ENCODE peak calls at places on chromosomes 11 and 22, in nine cellular contexts. X, Y, E, D, T, Q, O, G and W are unnamed samples.

GRCh38 chr22:35846804-35847203 is 129.1 kb downstream of the APOL5 start:
- DNase-seq in Y (no peak), O (no peak), G (no peak), D (no peak), T (no peak), E (no peak), X (no peak), Q (no peak), W (no peak)

GRCh38 chr22:29481265-29482000 is 1.4 kb downstream of the NEFH start:
- DNase-seq in Y (no peak), G (peak), E (no peak), X (no peak), Q (no peak), D (peak), O (no peak), T (no peak), W (peak)

GRCh38 chr22:16562711-16563554 is 29.7 kb downstream of the CCT8L2 start:
- DNase-seq in Q (no peak), O (no peak), Y (no peak), T (no peak), X (no peak), D (no peak), E (no peak), G (no peak), W (no peak)

GRCh38 chr11:94885133-94885532 is 88.2 kb downstream of the CWC15 start:
- DNase-seq in Y (no peak), O (peak), Q (no peak), E (no peak), G (no peak), T (no peak), X (no peak), D (no peak), W (no peak)

GRCh38 chr11:46858920-46859531 is 12.9 kb upstream of the CKAP5 start:
- DNase-seq in Y (no peak), D (no peak), T (no peak), X (no peak), O (no peak), E (no peak), Q (no peak), G (no peak), W (no peak)

GRCh38 chr22:45876136-45877035 is 100.6 kb downstream of the WNT7B start:
- DNase-seq in O (no peak), Q (no peak), Y (no peak), D (peak), T (no peak), X (no peak), G (no peak), E (no peak), W (no peak)

GRCh38 chr22:44363214-44363979 is 50.6 kb upstream of the SHISAL1 start:
- DNase-seq in G (no peak), D (peak), O (peak), X (peak), Y (peak), T (no peak), Q (peak), E (peak), W (no peak)

GRCh38 chr11:113248702-113249490 is 65.5 kb upstream of the TTC12 start:
- DNase-seq in T (no peak), G (no peak), Y (no peak), X (no peak), O (no peak), Q (no peak), E (no peak), D (no peak), W (no peak)

GRCh38 chr11:92707173-92707619 is 262.3 kb upstream of the MTNR1B start:
- DNase-seq in Y (no peak), T (no peak), E (no peak), G (peak), X (no peak), D (no peak), Q (no peak), O (no peak), W (no peak)

GRCh38 chr11:94002226-94002625 is 18.9 kb upstream of the HEPHL1 start:
- DNase-seq in Q (peak), O (no peak), Y (no peak), X (no peak), G (no peak), E (no peak), T (no peak), D (no peak), W (no peak)

GRCh38 chr11:121420398-121420797 is 31.7 kb upstream of the SORL1 start:
- DNase-seq in Y (no peak), D (no peak), G (no peak), X (no peak), O (no peak), E (no peak), T (no peak), Q (no peak), W (no peak)

GRCh38 chr11:788009-788640 is 1.8 kb downstream of the CEND1 start:
- DNase-seq in T (no peak), Y (no peak), Q (no peak), X (no peak), E (no peak), O (no peak), D (no peak), G (no peak), W (no peak)
- TF ChIP-seq CTCF in T (no peak), Y (no peak), Q (peak), X (no peak), E (no peak), O (no peak), D (no peak), G (no peak), W (no peak)

DNA sequence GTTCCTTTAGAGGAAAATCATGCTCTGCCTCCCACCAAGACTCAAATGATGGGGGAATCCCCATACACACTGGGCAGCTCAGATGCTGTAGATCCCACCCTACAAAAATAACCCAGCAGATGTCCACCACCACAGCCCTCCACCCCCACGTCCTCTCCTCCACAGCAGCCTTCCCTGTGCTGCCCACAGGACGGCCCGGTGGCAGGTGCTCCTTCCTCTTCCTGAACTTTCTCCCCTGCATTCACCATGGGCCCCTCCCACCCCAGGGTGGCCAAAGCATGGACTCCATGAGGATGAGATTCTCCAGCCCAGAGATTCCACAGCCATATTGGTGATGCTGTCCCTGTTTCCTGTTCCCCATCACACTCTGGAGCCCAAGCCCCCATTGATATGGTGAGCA is 368.3 kb downstream of the CADM1 start:
- DNase-seq in X (no peak), O (no peak), G (no peak), T (no peak), D (no peak), Y (no peak), Q (no peak), E (no peak), W (no peak)
- TF ChIP-seq CTCF in X (no peak), O (no peak), G (no peak), T (no peak), D (no peak), Y (no peak), Q (no peak), E (no peak), W (no peak)

DNA sequence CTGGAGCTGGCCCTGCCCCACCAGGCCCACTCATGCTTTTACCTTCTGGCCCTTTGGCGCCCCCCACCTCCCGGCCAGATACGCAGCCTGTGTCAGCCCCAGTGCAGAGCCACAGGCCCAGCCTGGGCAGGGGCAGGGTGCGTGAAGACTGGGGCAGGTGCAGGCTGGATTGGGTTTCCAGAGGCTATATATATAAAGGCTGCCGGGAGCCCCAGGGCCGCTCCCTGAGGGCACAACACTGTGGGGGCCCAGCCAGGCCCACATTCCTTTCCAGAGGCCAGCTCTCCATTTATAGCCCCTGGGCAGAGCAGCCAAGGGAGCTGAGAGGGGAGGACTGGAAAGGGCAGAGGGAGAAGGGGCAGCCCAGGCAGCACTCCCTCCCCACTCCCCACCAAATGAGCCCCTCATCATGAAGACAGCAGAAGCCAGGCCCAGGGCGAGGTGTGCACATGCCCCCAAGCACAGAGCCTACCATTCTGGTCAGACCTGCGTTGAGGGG is 5.0 kb upstream of the MYOD1 start:
- DNase-seq in Q (no peak), G (no peak), T (no peak), E (no peak), O (no peak), Y (peak), D (no peak), X (no peak), W (peak)
- TF ChIP-seq CTCF in Q (no peak), G (peak), T (no peak), E (peak), O (no peak), Y (no peak), D (no peak), X (no peak), W (no peak)

GRCh38 chr11:87280143-87280542 is 242.4 kb downstream of the TMEM135 start:
- DNase-seq in E (no peak), O (no peak), D (no peak), G (no peak), Q (no peak), X (no peak), Y (no peak), T (no peak), W (no peak)

GRCh38 chr11:87286338-87286737 is 248.6 kb downstream of the TMEM135 start:
- DNase-seq in E (no peak), Q (no peak), D (no peak), T (no peak), Y (no peak), G (no peak), X (no peak), O (no peak), W (no peak)

GRCh38 chr11:87284306-87284705 is 246.6 kb downstream of the TMEM135 start:
- DNase-seq in E (no peak), Q (no peak), X (no peak), D (no peak), T (no peak), Y (no peak), G (no peak), O (no peak), W (no peak)

DNA sequence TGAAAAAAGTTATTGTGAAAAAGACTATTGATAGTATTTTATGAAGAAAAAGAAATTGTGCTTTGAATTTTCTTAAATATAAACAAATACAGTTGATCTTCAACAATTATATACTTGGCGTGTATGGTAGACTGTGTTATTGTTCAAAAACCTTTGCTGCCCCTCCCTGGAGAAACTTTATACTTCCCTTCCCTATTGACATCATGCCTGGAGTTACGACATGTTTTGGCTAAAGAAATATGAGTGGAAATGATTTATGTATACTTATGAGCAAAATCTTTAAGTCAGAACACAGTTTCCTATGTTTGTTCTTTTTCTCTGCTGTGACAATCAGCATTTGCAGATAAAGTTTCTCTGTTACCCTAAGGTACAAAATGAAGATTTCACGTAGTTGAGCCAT is 243.8 kb downstream of the TMEM135 start:
- DNase-seq in D (no peak), G (no peak), X (peak), Q (peak), Y (no peak), T (no peak), E (no peak), O (no peak), W (no peak)
- TF ChIP-seq CTCF in D (peak), G (no peak), X (peak), Q (peak), Y (peak), T (no peak), E (no peak), O (peak), W (no peak)

GRCh38 chr22:21022955-21023614 is 8.1 kb downstream of the P2RX6 start:
- DNase-seq in T (no peak), Q (no peak), O (no peak), D (no peak), E (no peak), X (no peak), G (no peak), Y (no peak), W (no peak)
- TF ChIP-seq CTCF in T (peak), Q (peak), O (no peak), D (no peak), E (no peak), X (no peak), G (no peak), Y (no peak), W (no peak)

DNA sequence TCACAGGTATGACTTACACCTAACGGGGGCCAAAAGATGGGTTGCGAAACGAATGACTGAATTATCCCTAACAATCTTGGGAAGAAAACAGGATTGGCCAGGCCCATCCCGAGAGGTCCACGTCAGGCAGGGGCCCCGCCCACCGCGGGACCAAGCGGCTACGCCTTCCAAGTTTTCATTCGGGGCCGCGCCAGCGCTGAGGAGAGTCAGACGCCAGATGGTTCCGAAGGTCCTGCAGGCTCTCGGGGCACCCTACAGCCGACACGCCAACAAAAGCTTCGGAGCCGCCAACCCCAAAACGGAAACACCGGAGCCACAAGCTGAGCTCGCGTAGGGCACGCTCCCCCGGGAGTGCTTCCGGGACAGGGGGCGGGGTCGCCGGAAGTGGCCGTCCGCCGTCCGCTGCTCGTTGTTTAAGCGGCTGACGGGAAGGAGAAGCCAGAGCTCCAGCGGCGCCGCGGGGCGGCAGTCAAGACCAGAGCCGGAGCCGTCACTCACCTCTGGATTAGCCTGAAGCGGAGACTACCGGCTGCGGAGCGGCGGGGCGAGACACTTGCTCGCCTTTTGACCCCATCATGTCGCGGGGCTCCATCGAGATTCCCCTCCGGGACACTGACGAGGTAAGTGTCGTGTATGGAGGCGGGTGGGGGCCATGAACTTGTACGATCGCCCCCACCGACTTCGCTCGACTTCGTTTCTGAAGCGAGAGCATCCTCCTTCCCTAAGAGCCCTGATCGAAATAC is at the start of gene CTR9:
- DNase-seq in T (peak), O (peak), D (peak), Q (peak), G (peak), E (peak), X (peak), Y (peak), W (peak)
- TF ChIP-seq CTCF in T (peak), O (no peak), D (no peak), Q (peak), G (peak), E (no peak), X (peak), Y (peak), W (no peak)

GRCh38 chr22:46984751-46985506 is 222.5 kb downstream of the TBC1D22A start:
- DNase-seq in O (no peak), D (no peak), Q (peak), G (no peak), T (no peak), E (peak), Y (no peak), X (no peak), W (no peak)
- TF ChIP-seq CTCF in O (no peak), D (no peak), Q (no peak), G (no peak), T (no peak), E (no peak), Y (no peak), X (no peak), W (no peak)

DNA sequence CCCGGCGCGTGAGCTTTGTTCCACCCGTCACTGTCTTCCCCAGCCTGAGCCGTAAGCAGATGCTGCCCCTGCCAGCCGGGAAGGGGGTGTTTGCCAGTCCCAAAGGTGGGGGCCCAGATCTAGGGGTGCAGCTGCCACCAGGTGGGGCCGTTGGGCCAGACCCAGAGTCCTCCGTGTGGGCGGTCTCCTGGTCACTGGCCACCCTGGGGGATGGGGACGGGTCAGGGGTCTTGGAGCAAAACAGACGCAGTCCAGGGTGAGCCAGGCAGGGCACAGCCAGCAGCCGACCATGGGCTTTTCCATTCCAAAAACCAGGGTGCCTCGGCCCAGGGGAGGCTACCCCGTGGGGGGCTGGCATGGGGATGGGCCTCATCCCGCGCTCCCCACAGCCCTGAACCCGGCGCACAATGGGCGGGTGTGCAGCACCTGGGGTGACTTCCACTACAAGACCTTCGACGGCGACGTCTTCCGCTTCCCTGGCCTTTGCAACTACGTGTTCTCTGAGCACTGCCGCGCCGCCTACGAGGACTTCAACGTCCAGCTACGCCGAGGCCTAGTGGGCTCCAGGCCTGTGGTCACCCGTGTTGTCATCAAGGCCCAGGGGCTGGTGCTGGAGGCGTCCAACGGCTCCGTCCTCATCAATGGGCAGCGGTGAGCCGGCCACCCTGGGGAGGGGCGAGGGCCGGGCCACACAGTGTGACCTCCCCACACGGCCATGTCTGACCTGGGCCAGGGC is 3.5 kb downstream of the MUC5B start:
- DNase-seq in E (no peak), Q (no peak), Y (peak), O (no peak), X (no peak), G (peak), D (peak), T (no peak), W (peak)
- TF ChIP-seq CTCF in E (peak), Q (no peak), Y (no peak), O (no peak), X (no peak), G (peak), D (no peak), T (no peak), W (no peak)

GRCh38 chr11:117908959-117909610 is 20.1 kb downstream of the TMPRSS13 start:
- DNase-seq in T (no peak), G (no peak), E (no peak), O (no peak), Y (no peak), X (no peak), D (no peak), Q (no peak), W (no peak)

GRCh38 chr11:117911694-117912093 is 17.5 kb downstream of the TMPRSS13 start:
- DNase-seq in G (no peak), X (no peak), T (no peak), E (no peak), Y (no peak), Q (no peak), D (no peak), O (no peak), W (no peak)

GRCh38 chr11:117910941-117911630 is 18.1 kb downstream of the TMPRSS13 start:
- DNase-seq in E (no peak), Q (no peak), O (no peak), T (no peak), X (no peak), G (no peak), D (no peak), Y (no peak), W (no peak)

GRCh38 chr11:117909611-117910382 is 19.4 kb downstream of the TMPRSS13 start:
- DNase-seq in Y (no peak), G (no peak), Q (no peak), T (no peak), D (peak), O (no peak), X (no peak), E (no peak), W (no peak)

GRCh38 chr11:117910525-117910924 is 18.7 kb downstream of the TMPRSS13 start:
- DNase-seq in G (no peak), O (no peak), Q (no peak), Y (no peak), X (no peak), E (no peak), T (no peak), D (no peak), W (no peak)
- TF ChIP-seq CTCF in G (no peak), O (no peak), Q (no peak), Y (no peak), X (no peak), E (no peak), T (no peak), D (no peak), W (no peak)